ENCODE peak calls at places on chromosome 11, in five cellular contexts. One of them, this sample, is unnamed.

GRCh38 chr11:116276051-116277044 is 496.4 kb downstream of the BUD13 start:
- DNase-seq in SK-N-SH: peak; percentile 83
- DNase-seq in K562: peak; percentile 86
- DNase-seq in HCT116: peak; percentile 72
- DNase-seq in H1: peak; percentile 86
- DNase-seq in this sample: peak; percentile 64

GRCh38 chr11:1845571-1846452 is 7.0 kb downstream of the TNNI2 start:
- DNase-seq in SK-N-SH: no peak
- DNase-seq in K562: no peak
- DNase-seq in HCT116: no peak
- DNase-seq in H1: no peak
- DNase-seq in this sample: no peak

GRCh38 chr11:8863838-8864237 is 47.2 kb upstream of the AKIP1 start:
- DNase-seq in SK-N-SH: no peak
- DNase-seq in K562: no peak
- DNase-seq in HCT116: no peak
- DNase-seq in H1: no peak
- DNase-seq in this sample: no peak

GRCh38 chr11:33207408-33207985 is 46.2 kb upstream of the CSTF3 start:
- DNase-seq in SK-N-SH: no peak
- DNase-seq in K562: peak; percentile 15
- DNase-seq in HCT116: no peak
- DNase-seq in H1: no peak
- DNase-seq in this sample: no peak

GRCh38 chr11:99343117-99343516 is 322.4 kb downstream of the CNTN5 start:
- DNase-seq in SK-N-SH: no peak
- DNase-seq in K562: no peak
- DNase-seq in HCT116: no peak
- DNase-seq in H1: no peak
- DNase-seq in this sample: no peak

GRCh38 chr11:58046231-58046630 is 15.5 kb downstream of the OR6Q1 start:
- DNase-seq in SK-N-SH: no peak
- DNase-seq in K562: no peak
- DNase-seq in HCT116: no peak
- DNase-seq in H1: no peak
- DNase-seq in this sample: no peak

GRCh38 chr11:61075891-61076290 is 26.4 kb upstream of the CD5 start:
- DNase-seq in SK-N-SH: no peak
- DNase-seq in K562: no peak
- DNase-seq in HCT116: no peak
- DNase-seq in H1: no peak
- DNase-seq in this sample: peak; percentile 46

GRCh38 chr11:47980907-47981621 is 705 bp downstream of the PTPRJ start:
- DNase-seq in SK-N-SH: peak; percentile 93
- DNase-seq in K562: peak; percentile 58
- DNase-seq in HCT116: no peak
- DNase-seq in H1: no peak
- DNase-seq in this sample: no peak

GRCh38 chr11:122202951-122203456 is 87.0 kb upstream of the BLID start:
- DNase-seq in SK-N-SH: peak; percentile 79
- DNase-seq in K562: peak; percentile 53
- DNase-seq in HCT116: peak; percentile 81
- DNase-seq in H1: peak; percentile 34
- DNase-seq in this sample: peak; percentile 43

GRCh38 chr11:64553554-64554201 is 37.3 kb upstream of the SLC22A12 start:
- DNase-seq in SK-N-SH: peak; percentile 83
- DNase-seq in K562: peak; percentile 80
- DNase-seq in HCT116: no peak
- DNase-seq in H1: no peak
- DNase-seq in this sample: peak; percentile 66

GRCh38 chr11:121309688-121310087 is 17.1 kb downstream of the SC5D start:
- DNase-seq in SK-N-SH: no peak
- DNase-seq in K562: no peak
- DNase-seq in HCT116: no peak
- DNase-seq in H1: no peak
- DNase-seq in this sample: no peak

GRCh38 chr11:130636672-130637463 is 188.4 kb downstream of the ADAMTS15 start:
- DNase-seq in SK-N-SH: no peak
- DNase-seq in K562: no peak
- DNase-seq in HCT116: peak; percentile 16
- DNase-seq in H1: no peak
- DNase-seq in this sample: no peak

GRCh38 chr11:103241574-103241973 is 132.3 kb downstream of the DYNC2H1 start:
- DNase-seq in SK-N-SH: no peak
- DNase-seq in K562: no peak
- DNase-seq in HCT116: no peak
- DNase-seq in H1: no peak
- DNase-seq in this sample: no peak
- H3K9ac ChIP-seq in SK-N-SH: no peak overlapping the region
- H3K9ac ChIP-seq in K562: no peak overlapping the region
- H3K9ac ChIP-seq in HCT116: no peak overlapping the region
- H3K9ac ChIP-seq in H1: no peak overlapping the region
- H3K9ac ChIP-seq in this sample: no peak overlapping the region

GRCh38 chr11:86678823-86679222 is 6.4 kb upstream of the ME3 start:
- DNase-seq in SK-N-SH: no peak
- DNase-seq in K562: no peak
- DNase-seq in HCT116: no peak
- DNase-seq in H1: no peak
- DNase-seq in this sample: peak; percentile 49

GRCh38 chr11:86674965-86675364 is 2.5 kb upstream of the ME3 start:
- DNase-seq in SK-N-SH: no peak
- DNase-seq in K562: no peak
- DNase-seq in HCT116: no peak
- DNase-seq in H1: no peak
- DNase-seq in this sample: no peak

GRCh38 chr11:86678296-86678695 is 5.9 kb upstream of the ME3 start:
- DNase-seq in SK-N-SH: no peak
- DNase-seq in K562: no peak
- DNase-seq in HCT116: no peak
- DNase-seq in H1: no peak
- DNase-seq in this sample: no peak

GRCh38 chr11:86676010-86676409 is 3.6 kb upstream of the ME3 start:
- DNase-seq in SK-N-SH: no peak
- DNase-seq in K562: no peak
- DNase-seq in HCT116: no peak
- DNase-seq in H1: no peak
- DNase-seq in this sample: no peak

DNA sequence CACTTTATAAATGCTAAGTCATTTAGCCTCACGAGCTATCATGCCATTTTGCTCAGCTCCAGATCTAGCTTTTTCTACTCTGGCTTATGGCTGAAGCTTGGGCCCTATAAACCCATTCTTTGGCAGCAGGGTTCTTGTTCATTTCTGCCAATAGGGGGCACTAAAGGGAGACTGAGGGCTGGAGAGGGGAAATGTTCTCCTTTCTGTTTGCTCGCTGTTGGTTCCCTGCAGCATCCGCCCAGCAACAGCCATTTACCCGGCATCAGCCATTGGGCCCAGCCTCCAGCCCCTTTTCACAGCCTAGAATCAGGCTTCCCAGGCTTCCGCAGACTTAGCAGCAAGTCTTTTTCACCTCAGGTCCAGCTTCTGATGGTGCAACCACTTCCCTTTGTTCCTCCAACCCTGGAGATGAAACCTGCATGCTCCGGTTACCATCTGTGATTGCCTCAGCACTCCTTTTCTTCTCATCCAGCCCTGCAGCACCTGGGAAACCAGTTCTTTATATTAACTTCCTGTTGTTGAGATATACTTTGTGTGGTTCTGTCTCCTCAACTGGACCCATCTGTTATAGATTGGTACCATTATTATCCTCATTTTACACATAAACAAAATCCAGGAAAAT is 4.2 kb upstream of the ME3 start:
- DNase-seq in SK-N-SH: peak; percentile 22
- DNase-seq in K562: peak; percentile 59
- DNase-seq in HCT116: peak; percentile 33
- DNase-seq in H1: no peak
- DNase-seq in this sample: peak; percentile 32
- TF ChIP-seq YY1 in SK-N-SH: no peak
- TF ChIP-seq YY1 in K562: no peak
- TF ChIP-seq YY1 in HCT116: no peak
- TF ChIP-seq YY1 in H1: peak; percentile 79
- TF ChIP-seq YY1 in this sample: no peak

GRCh38 chr11:12815150-12815523 is 140.9 kb downstream of the TEAD1 start:
- DNase-seq in SK-N-SH: no peak
- DNase-seq in K562: no peak
- DNase-seq in HCT116: no peak
- DNase-seq in H1: no peak
- DNase-seq in this sample: no peak

GRCh38 chr11:12812849-12813248 is 138.6 kb downstream of the TEAD1 start:
- DNase-seq in SK-N-SH: peak; percentile 67
- DNase-seq in K562: peak; percentile 41
- DNase-seq in HCT116: no peak
- DNase-seq in H1: no peak
- DNase-seq in this sample: no peak

GRCh38 chr11:12815931-12816494 is 141.8 kb downstream of the TEAD1 start:
- DNase-seq in SK-N-SH: no peak
- DNase-seq in K562: no peak
- DNase-seq in HCT116: no peak
- DNase-seq in H1: no peak
- DNase-seq in this sample: no peak

GRCh38 chr11:12811861-12812260 is 137.6 kb downstream of the TEAD1 start:
- DNase-seq in SK-N-SH: no peak
- DNase-seq in K562: no peak
- DNase-seq in HCT116: no peak
- DNase-seq in H1: no peak
- DNase-seq in this sample: no peak

GRCh38 chr11:12813371-12814225 is 139.4 kb downstream of the TEAD1 start:
- DNase-seq in SK-N-SH: no peak
- DNase-seq in K562: peak; percentile 37
- DNase-seq in HCT116: no peak
- DNase-seq in H1: no peak
- DNase-seq in this sample: no peak
- H3K9ac ChIP-seq in SK-N-SH: no peak overlapping the region
- H3K9ac ChIP-seq in K562: peak overlapping the region; percentile 53
- H3K9ac ChIP-seq in HCT116: peak overlapping the region; percentile 36
- H3K9ac ChIP-seq in H1: no peak overlapping the region
- H3K9ac ChIP-seq in this sample: no peak overlapping the region

DNA sequence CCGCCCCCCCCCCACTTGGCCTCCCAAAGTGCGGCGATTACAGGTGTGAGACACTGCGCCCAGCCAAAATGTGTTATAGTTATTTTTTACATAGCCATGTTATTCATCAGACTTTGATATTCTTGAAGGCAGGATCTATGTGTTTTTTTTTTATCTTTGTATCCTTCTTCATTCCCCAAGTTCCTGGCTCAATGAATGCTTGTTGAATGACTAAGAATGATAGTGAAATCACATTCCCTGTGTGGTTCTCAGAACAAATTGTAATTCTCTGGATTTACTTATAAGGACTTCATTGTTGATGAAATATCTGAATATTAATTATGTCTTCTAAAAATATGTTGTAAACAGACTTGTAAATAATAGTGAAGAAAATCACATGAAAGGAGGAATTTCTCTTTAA is 33.5 kb downstream of the MMP7 start:
- DNase-seq in SK-N-SH: no peak
- DNase-seq in K562: no peak
- DNase-seq in HCT116: no peak
- DNase-seq in H1: no peak
- DNase-seq in this sample: no peak
- TF ChIP-seq YY1 in SK-N-SH: no peak
- TF ChIP-seq YY1 in K562: no peak
- TF ChIP-seq YY1 in HCT116: no peak
- TF ChIP-seq YY1 in H1: no peak
- TF ChIP-seq YY1 in this sample: no peak

GRCh38 chr11:6656581-6656915 is 939 bp upstream of the DCHS1 start:
- DNase-seq in SK-N-SH: no peak
- DNase-seq in K562: no peak
- DNase-seq in HCT116: no peak
- DNase-seq in H1: no peak
- DNase-seq in this sample: no peak

GRCh38 chr11:6653656-6654055 is 2.0 kb downstream of the DCHS1 start:
- DNase-seq in SK-N-SH: no peak
- DNase-seq in K562: no peak
- DNase-seq in HCT116: no peak
- DNase-seq in H1: no peak
- DNase-seq in this sample: no peak

GRCh38 chr11:6655790-6656580 is at the start of gene DCHS1:
- DNase-seq in SK-N-SH: peak; percentile 96
- DNase-seq in K562: peak; percentile 83
- DNase-seq in HCT116: no peak
- DNase-seq in H1: no peak
- DNase-seq in this sample: no peak

GRCh38 chr11:6654281-6655019 is 1.2 kb downstream of the DCHS1 start:
- DNase-seq in SK-N-SH: peak; percentile 52
- DNase-seq in K562: no peak
- DNase-seq in HCT116: no peak
- DNase-seq in H1: no peak
- DNase-seq in this sample: no peak

GRCh38 chr11:6655020-6655789 is 404 bp downstream of the DCHS1 start:
- DNase-seq in SK-N-SH: peak; percentile 78
- DNase-seq in K562: no peak
- DNase-seq in HCT116: no peak
- DNase-seq in H1: no peak
- DNase-seq in this sample: no peak
- H3K9ac ChIP-seq in SK-N-SH: peak overlapping the region; percentile 25
- H3K9ac ChIP-seq in K562: peak overlapping the region; percentile 54
- H3K9ac ChIP-seq in HCT116: no peak overlapping the region
- H3K9ac ChIP-seq in H1: no peak overlapping the region
- H3K9ac ChIP-seq in this sample: peak overlapping the region; percentile 71

DNA sequence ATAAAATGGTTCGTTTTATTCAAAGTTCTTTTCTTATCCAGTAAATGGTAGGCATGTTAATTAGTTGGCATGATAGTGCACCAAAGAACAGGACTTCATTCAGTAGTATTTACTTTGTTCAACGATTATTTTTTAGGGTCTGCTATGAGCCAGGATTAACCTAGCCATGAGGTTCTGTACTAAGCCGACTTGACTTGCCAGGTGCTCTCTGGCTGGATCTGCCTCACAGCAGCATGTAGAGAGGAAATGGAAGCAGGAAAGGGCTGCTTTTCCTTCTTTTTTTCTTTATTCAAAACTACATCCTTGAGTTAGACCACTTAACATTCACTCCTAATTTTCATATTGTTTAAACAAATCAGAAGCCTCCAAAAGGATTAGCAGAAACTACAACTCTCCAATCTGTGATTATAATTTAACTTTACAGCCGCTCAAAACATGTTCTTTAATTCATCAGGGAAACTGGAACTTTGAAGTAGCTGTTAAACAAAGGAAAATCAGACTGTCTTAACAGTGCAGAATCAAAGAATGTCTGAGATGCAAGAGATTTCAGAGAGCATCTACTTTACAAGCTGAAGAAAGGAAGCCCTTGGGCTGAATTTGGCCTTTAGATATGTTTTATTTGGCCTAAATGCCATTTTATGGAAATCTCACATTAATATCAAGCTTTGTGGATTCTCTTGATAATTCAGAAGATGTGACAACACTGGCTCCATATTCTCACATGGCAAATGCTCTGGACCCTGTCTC is 281.4 kb upstream of the CTSC start:
- DNase-seq in SK-N-SH: no peak
- DNase-seq in K562: no peak
- DNase-seq in HCT116: no peak
- DNase-seq in H1: no peak
- DNase-seq in this sample: no peak
- TF ChIP-seq YY1 in SK-N-SH: no peak
- TF ChIP-seq YY1 in K562: no peak
- TF ChIP-seq YY1 in HCT116: no peak
- TF ChIP-seq YY1 in H1: no peak
- TF ChIP-seq YY1 in this sample: no peak

GRCh38 chr11:118786657-118787056 is 4.3 kb downstream of the DDX6 start:
- DNase-seq in SK-N-SH: no peak
- DNase-seq in K562: no peak
- DNase-seq in HCT116: no peak
- DNase-seq in H1: no peak
- DNase-seq in this sample: no peak
- H3K9ac ChIP-seq in SK-N-SH: no peak overlapping the region
- H3K9ac ChIP-seq in K562: no peak overlapping the region
- H3K9ac ChIP-seq in HCT116: no peak overlapping the region
- H3K9ac ChIP-seq in H1: no peak overlapping the region
- H3K9ac ChIP-seq in this sample: no peak overlapping the region